ENCODE peak calls at places on chromosomes 16 and 17, in ten cellular contexts. E is NCI-H1694 treated with DMSO at 0.1 percent for 48 hours; U is activated T-cell treated with anti-CD3 and anti-CD28 coated beads for 4 hours; R is stimulated activated CD8-positive, alpha-beta memory T cell treated with anti-CD3 and anti-CD28 coated beads, Interleukin-2, amount 100 ng/mL, for 1 hour; B is GM06990; S is T-helper 9 cell; V is NCI-H510A; L is CD4-positive, alpha-beta T cell; T is transverse colon; M is GM20000. P is an unnamed sample.

GRCh38 chr17:66747561-66748275 is 87.2 kb upstream of the CACNG5 start:
- DNase-seq in E (no peak), U (no peak), R (no peak), B (no peak), S (no peak), V (no peak), L (no peak), T (no peak), M (no peak), P (no peak)

GRCh38 chr16:28261916-28262315 is 30.4 kb upstream of the SBK1 start:
- DNase-seq in E (no peak), U (no peak), R (no peak), B (no peak), S (no peak), V (peak), L (no peak), T (peak), M (no peak), P (no peak)

GRCh38 chr16:63841271-63841670 is 1280.6 kb downstream of the CDH11 start:
- DNase-seq in E (no peak), U (no peak), R (no peak), B (no peak), S (no peak), V (no peak), L (no peak), T (no peak), M (no peak), P (no peak)

GRCh38 chr17:28897769-28898259 is 281 bp upstream of the FLOT2 start:
- DNase-seq in E (no peak), U (no peak), R (no peak), B (no peak), S (no peak), V (no peak), L (no peak), T (no peak), M (no peak), P (no peak)

GRCh38 chr17:2796164-2797140 is at the start of gene RAP1GAP2:
- DNase-seq in E (no peak), U (no peak), R (peak), B (peak), S (peak), V (no peak), L (peak), T (peak), M (no peak), P (peak)

GRCh38 chr17:40563371-40564052 is 1.8 kb downstream of the CCR7 start:
- DNase-seq in E (no peak), U (no peak), R (no peak), B (no peak), S (no peak), V (no peak), L (no peak), T (no peak), M (no peak), P (no peak)

GRCh38 chr16:66930189-66930588 is 4.0 kb downstream of the CIAO2B start:
- DNase-seq in E (no peak), U (no peak), R (no peak), B (no peak), S (no peak), V (no peak), L (no peak), T (peak), M (no peak), P (no peak)

GRCh38 chr17:29495011-29495410 is 71.8 kb downstream of the ABHD15 start:
- DNase-seq in E (no peak), U (no peak), R (no peak), B (no peak), S (no peak), V (no peak), L (no peak), T (no peak), M (no peak), P (no peak)

GRCh38 chr16:73568769-73569168 is 520.8 kb upstream of the ZFHX3 start:
- DNase-seq in E (no peak), U (no peak), R (no peak), B (no peak), S (no peak), V (no peak), L (no peak), T (no peak), M (no peak), P (no peak)